ENCODE peak calls at places on chromosomes 5 and 9, in four cellular contexts. K is activated CD4-positive, CD25-positive, alpha-beta regulatory T cell treated with anti-CD3 and anti-CD28 coated beads, Interleukin-2, amount 50 U/mL, for 16 hours; N is heart right ventricle; U is M059J. I is an unnamed sample.

GRCh38 chr9:84000186-84000585 is 19.6 kb downstream of the RMI1 start:
- DNase-seq in K (no peak), N (no peak), U (no peak), I (no peak)

GRCh38 chr5:172534229-172535169 is 80.2 kb upstream of the SH3PXD2B start:
- DNase-seq in K (no peak), N (no peak), U (peak; percentile 61), I (no peak)

GRCh38 chr5:119268387-119269060 is 87.3 kb upstream of the TNFAIP8 start:
- DNase-seq in K (peak; percentile 86), N (peak; percentile 97), U (peak; percentile 90), I (peak; percentile 97)

GRCh38 chr9:94649100-94649855 is 10.0 kb upstream of the FBP1 start:
- DNase-seq in K (no peak), N (no peak), U (peak; percentile 95), I (no peak)

GRCh38 chr5:128441923-128442322 is 96.1 kb downstream of the FBN2 start:
- DNase-seq in K (no peak), N (no peak), U (no peak), I (no peak)

GRCh38 chr9:87643111-87643650 is 82.7 kb upstream of the CTSL start:
- DNase-seq in K (no peak), N (no peak), U (no peak), I (no peak)

GRCh38 chr9:105290401-105290800 is 46.0 kb downstream of the SLC44A1 start:
- DNase-seq in K (no peak), N (no peak), U (peak; percentile 12), I (no peak)

GRCh38 chr5:96045888-96046287 is 84.2 kb upstream of the ELL2 start:
- DNase-seq in K (no peak), N (no peak), U (no peak), I (no peak)

GRCh38 chr5:78496373-78496772 is 136.0 kb downstream of the SCAMP1 start:
- DNase-seq in K (no peak), N (no peak), U (peak; percentile 77), I (no peak)

GRCh38 chr9:85859751-85860150 is 81.2 kb upstream of the NAA35 start:
- DNase-seq in K (no peak), N (no peak), U (peak; percentile 17), I (no peak)

GRCh38 chr9:85610074-85610855 is 131.5 kb downstream of the AGTPBP1 start:
- DNase-seq in K (peak; percentile 22), N (peak; percentile 57), U (peak; percentile 78), I (no peak)

GRCh38 chr9:27528278-27528885 is 1.2 kb downstream of the MOB3B start:
- DNase-seq in K (no peak), N (peak; percentile 65), U (peak; percentile 59), I (peak; percentile 85)

I was measured in Right ventricle myocardium superior.